ENCODE peak calls at places on chromosomes 16 and 17, in six cellular contexts. P is WTC11, W is fibroblast of pulmonary artery, T is nephron progenitor cell, C is dorsolateral prefrontal cortex, U is AG04449. B is an unnamed sample.

GRCh38 chr16:87076950-87077749 is 240.0 kb downstream of the C16orf95 start:
- DNase-seq in T (peak; percentile 67), W (peak; percentile 66), C (no peak), U (no peak), P (peak; percentile 90), B (no peak)

GRCh38 chr17:73532441-73532901 is 111.8 kb downstream of the SDK2 start:
- DNase-seq in C (no peak), P (no peak), U (no peak), T (no peak), W (no peak), B (no peak)

GRCh38 chr17:46940692-46941404 is 17.9 kb downstream of the GOSR2 start:
- DNase-seq in T (peak; percentile 86), C (peak; percentile 78), P (peak; percentile 88), W (peak; percentile 78), U (no peak), B (peak; percentile 82)

GRCh38 chr17:49494937-49495841 is at the start of gene NGFR:
- DNase-seq in P (peak; percentile 67), C (peak; percentile 72), U (no peak), W (no peak), T (peak; percentile 72), B (peak; percentile 92)

GRCh38 chr17:4616456-4616855 is 25.0 kb downstream of the ALOX15 start:
- DNase-seq in U (no peak), P (no peak), T (no peak), W (no peak), C (no peak), B (no peak)

GRCh38 chr16:58589311-58589890 is 40.2 kb downstream of the CNOT1 start:
- DNase-seq in C (no peak), W (no peak), T (no peak), U (no peak), P (no peak), B (no peak)

GRCh38 chr16:64375386-64375980 is 746.4 kb downstream of the CDH11 start:
- DNase-seq in U (no peak), T (no peak), P (no peak), C (no peak), W (peak; percentile 26), B (no peak)

GRCh38 chr16:57533618-57534336 is 2.6 kb downstream of the CCDC102A start:
- DNase-seq in W (no peak), U (no peak), P (peak; percentile 5), T (no peak), C (peak; percentile 35), B (peak; percentile 8)

GRCh38 chr16:72938426-72939164 is 109.3 kb downstream of the ZFHX3 start:
- DNase-seq in P (no peak), C (no peak), T (no peak), W (peak; percentile 93), U (no peak), B (no peak)

GRCh38 chr17:67549787-67550186 is 167.9 kb upstream of the NOL11 start:
- DNase-seq in P (no peak), W (peak; percentile 20), T (no peak), C (no peak), U (no peak), B (no peak)

GRCh38 chr17:17605747-17606083 is 14.2 kb upstream of the PEMT start:
- DNase-seq in U (no peak), C (no peak), P (no peak), W (no peak), T (no peak), B (no peak)

GRCh38 chr16:525520-526180 is 1.9 kb upstream of the CAPN15 start:
- DNase-seq in U (peak; percentile 57), P (no peak), T (no peak), W (peak; percentile 80), C (peak; percentile 71), B (peak; percentile 68)

GRCh38 chr17:67082110-67082509 is 37.8 kb downstream of the CACNG1 start:
- DNase-seq in P (no peak), C (no peak), T (no peak), W (no peak), U (no peak), B (peak; percentile 65)

GRCh38 chr16:2767891-2768290 is 9.2 kb downstream of the ELOB start:
- DNase-seq in T (no peak), C (no peak), U (no peak), P (no peak), W (no peak), B (no peak)

GRCh38 chr17:45749831-45750335 is 34.2 kb upstream of the CRHR1 start:
- DNase-seq in W (no peak), T (no peak), P (no peak), U (no peak), C (no peak), B (no peak)

GRCh38 chr16:25716186-25716585 is 24.4 kb downstream of the HS3ST4 start:
- DNase-seq in P (no peak), U (no peak), W (no peak), T (no peak), C (no peak), B (no peak)

GRCh38 chr17:67171560-67171959 is 73.4 kb downstream of the HELZ start:
- DNase-seq in P (no peak), T (no peak), U (no peak), W (no peak), C (no peak), B (peak; percentile 50)

GRCh38 chr16:25419681-25420080 is 162.0 kb upstream of the ZKSCAN2 start:
- DNase-seq in W (no peak), P (no peak), C (no peak), U (no peak), T (no peak), B (no peak)

DNA sequence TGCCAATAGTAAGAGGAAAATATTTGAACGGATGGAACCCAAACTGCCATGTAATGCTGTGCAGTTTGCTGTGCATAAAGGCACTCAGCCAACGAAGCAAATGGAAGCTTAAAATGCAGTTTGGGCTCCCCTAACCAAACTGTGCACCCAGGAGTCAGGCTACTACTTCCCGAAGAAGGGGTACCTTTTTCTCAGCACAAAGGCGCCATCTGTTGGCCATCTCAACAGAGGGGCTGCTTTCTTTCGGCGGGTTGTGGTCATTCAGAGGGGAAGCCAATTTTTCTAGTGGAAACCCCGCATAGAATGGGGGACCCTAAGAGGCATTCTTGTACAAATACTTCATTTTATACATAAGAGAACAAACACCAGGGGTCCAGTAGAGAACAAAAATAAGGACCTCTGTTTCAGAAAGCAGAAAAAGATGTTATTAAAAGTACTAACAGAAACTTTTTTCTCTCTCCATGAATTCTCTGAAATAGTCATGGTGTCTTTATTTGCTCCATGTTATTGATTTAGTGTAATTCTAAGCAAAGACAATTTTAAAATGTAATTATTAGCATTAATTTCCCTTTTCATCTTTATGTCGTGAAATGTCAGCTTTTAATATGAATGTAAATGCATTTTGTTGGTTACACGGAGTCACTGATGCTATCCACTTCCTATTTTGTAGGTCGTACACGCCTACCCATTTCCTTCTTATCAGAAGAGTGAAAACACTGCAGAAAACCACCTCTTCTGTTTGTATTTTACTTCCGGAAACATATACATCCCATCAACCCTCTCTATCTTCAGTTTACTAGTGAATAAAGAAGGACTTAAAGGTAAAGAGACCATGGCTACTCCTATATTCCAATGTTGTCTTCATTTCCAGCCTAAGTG is 453.3 kb downstream of the KCNJ2 start:
- DNase-seq in W (peak; percentile 24), T (peak; percentile 64), P (peak; percentile 79), U (no peak), C (peak; percentile 87), B (peak; percentile 50)
- TF ChIP-seq CTCF in W (peak; percentile 48), T (peak; percentile 65), P (peak; percentile 27), U (peak; percentile 9), C (peak; percentile 78), B (peak; percentile 65)

GRCh38 chr17:2419526-2419925 is 18.7 kb upstream of the MNT start:
- DNase-seq in W (no peak), P (no peak), U (no peak), T (no peak), C (no peak), B (no peak)

GRCh38 chr17:2418572-2418971 is 17.7 kb upstream of the MNT start:
- DNase-seq in C (no peak), W (no peak), P (no peak), T (no peak), U (no peak), B (no peak)

GRCh38 chr17:2420131-2420530 is 19.3 kb upstream of the MNT start:
- DNase-seq in T (no peak), P (no peak), U (no peak), W (no peak), C (no peak), B (no peak)

GRCh38 chr17:2423271-2423670 is 22.4 kb upstream of the MNT start:
- DNase-seq in T (no peak), C (no peak), P (no peak), U (no peak), W (no peak), B (no peak)

GRCh38 chr17:2421315-2422147 is 20.7 kb upstream of the MNT start:
- DNase-seq in U (no peak), W (no peak), P (peak; percentile 41), T (no peak), C (no peak), B (no peak)
- TF ChIP-seq CTCF in U (no peak), W (no peak), P (no peak), T (no peak), C (peak; percentile 14), B (no peak)

GRCh38 chr16:67668495-67669157 is 2.0 kb downstream of the C16orf86 start:
- DNase-seq in W (no peak), U (no peak), P (no peak), C (no peak), T (no peak), B (peak; percentile 42)
- TF ChIP-seq CTCF in W (peak; percentile 8), U (no peak), P (no peak), C (no peak), T (no peak), B (peak; percentile 35)

GRCh38 chr16:30399435-30400186 is 4.4 kb downstream of the ZNF48 start:
- DNase-seq in T (no peak), U (no peak), P (no peak), W (no peak), C (no peak), B (no peak)

GRCh38 chr16:30397776-30398659 is 2.8 kb downstream of the ZNF48 start:
- DNase-seq in U (no peak), C (no peak), P (no peak), T (no peak), W (no peak), B (no peak)

GRCh38 chr16:30397056-30397455 is 1.8 kb downstream of the ZNF48 start:
- DNase-seq in W (no peak), U (no peak), P (no peak), T (no peak), C (no peak), B (no peak)

GRCh38 chr16:30395992-30396560 is 856 bp downstream of the ZNF48 start:
- DNase-seq in W (no peak), C (no peak), T (no peak), U (no peak), P (no peak), B (no peak)

DNA sequence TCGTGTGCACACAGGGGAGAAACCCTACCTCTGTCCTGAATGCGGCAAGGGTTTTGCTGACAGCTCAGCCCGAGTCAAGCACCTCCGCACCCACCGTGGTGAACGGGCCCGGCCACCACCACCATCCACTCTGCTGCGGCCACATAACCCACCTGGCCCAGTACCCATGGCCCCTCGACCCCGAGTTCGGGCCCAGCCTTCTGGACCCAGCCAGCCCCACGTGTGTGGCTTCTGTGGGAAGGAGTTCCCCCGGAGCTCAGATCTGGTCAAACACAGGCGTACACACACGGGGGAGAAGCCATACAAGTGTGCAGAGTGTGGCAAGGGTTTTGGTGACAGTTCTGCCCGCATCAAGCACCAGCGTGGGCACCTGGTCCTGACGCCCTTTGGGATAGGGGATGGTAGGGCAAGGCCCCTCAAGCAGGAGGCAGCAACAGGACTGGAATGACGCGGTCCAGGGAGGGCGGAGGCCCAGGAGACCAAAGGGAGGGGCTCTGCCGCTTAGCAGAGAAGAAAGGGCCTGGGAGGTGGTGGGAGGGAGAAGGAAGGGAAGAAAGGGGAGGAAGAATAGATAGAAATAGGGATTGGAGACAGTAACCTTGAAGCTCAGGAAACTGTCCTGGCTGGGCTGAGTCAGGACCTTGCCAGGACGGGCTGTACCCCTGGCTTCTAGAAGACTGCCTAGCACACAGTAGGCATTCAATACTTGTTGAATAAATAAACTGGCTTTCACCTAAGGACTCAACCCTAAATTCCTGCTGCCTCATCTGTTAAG is 3.6 kb downstream of the ZNF48 start:
- DNase-seq in U (no peak), W (no peak), T (no peak), P (no peak), C (no peak), B (no peak)
- TF ChIP-seq CTCF in U (no peak), W (no peak), T (no peak), P (no peak), C (no peak), B (no peak)